ENCODE peak calls at places on chromosome 22, in ten cellular contexts. D, V, X, H, T, I, Z, S, L and O are unnamed samples.

GRCh38 chr22:44599084-44599483 is 101.1 kb upstream of the RTL6 start:
- DNase-seq in D (no peak), V (peak; percentile 29), X (peak; percentile 34), H (no peak), T (no peak), I (no peak), Z (no peak), S (no peak), L (no peak), O (no peak)

GRCh38 chr22:17917490-17917983 is 106.8 kb downstream of the MICAL3 start:
- DNase-seq in D (no peak), V (no peak), X (peak; percentile 73), H (peak; percentile 30), T (peak; percentile 57), I (peak; percentile 89), Z (peak; percentile 52), S (no peak), L (peak; percentile 91), O (no peak)

GRCh38 chr22:30947163-30947820 is 21.3 kb downstream of the MORC2 start:
- DNase-seq in D (no peak), V (no peak), X (no peak), H (peak; percentile 91), T (no peak), I (peak; percentile 37), Z (no peak), S (no peak), L (no peak), O (peak; percentile 59)

GRCh38 chr22:29840498-29840897 is 2.4 kb upstream of the ASCC2 start:
- DNase-seq in D (no peak), V (peak; percentile 38), X (no peak), H (peak; percentile 83), T (no peak), I (no peak), Z (no peak), S (no peak), L (peak; percentile 45), O (no peak)

GRCh38 chr22:22750335-22751042 is 106.1 kb downstream of the GGTLC2 start:
- DNase-seq in D (no peak), V (no peak), X (no peak), H (no peak), T (no peak), I (no peak), Z (no peak), S (no peak), L (no peak), O (no peak)

GRCh38 chr22:47996446-47996857 is 1234.0 kb downstream of the TBC1D22A start:
- DNase-seq in D (no peak), V (no peak), X (no peak), H (no peak), T (peak; percentile 56), I (peak; percentile 68), Z (no peak), S (no peak), L (no peak), O (no peak)

GRCh38 chr22:17919276-17920144 is 104.9 kb downstream of the MICAL3 start:
- DNase-seq in D (no peak), V (no peak), X (no peak), H (no peak), T (no peak), I (no peak), Z (peak; percentile 82), S (no peak), L (no peak), O (no peak)

GRCh38 chr22:29569011-29569678 is 11.8 kb downstream of the NIPSNAP1 start:
- DNase-seq in D (no peak), V (no peak), X (no peak), H (no peak), T (no peak), I (no peak), Z (no peak), S (no peak), L (peak; percentile 66), O (no peak)

GRCh38 chr22:30290679-30291333 is 1.5 kb upstream of the CASTOR1 start:
- DNase-seq in D (no peak), V (peak; percentile 82), X (peak; percentile 90), H (peak; percentile 73), T (no peak), I (peak; percentile 74), Z (peak; percentile 92), S (peak; percentile 38), L (no peak), O (peak; percentile 52)

GRCh38 chr22:40654522-40655167 is 18.1 kb upstream of the MRTFA start:
- DNase-seq in D (no peak), V (no peak), X (peak; percentile 83), H (peak; percentile 71), T (no peak), I (peak; percentile 37), Z (peak; percentile 73), S (peak; percentile 82), L (peak; percentile 32), O (peak; percentile 32)

DNA sequence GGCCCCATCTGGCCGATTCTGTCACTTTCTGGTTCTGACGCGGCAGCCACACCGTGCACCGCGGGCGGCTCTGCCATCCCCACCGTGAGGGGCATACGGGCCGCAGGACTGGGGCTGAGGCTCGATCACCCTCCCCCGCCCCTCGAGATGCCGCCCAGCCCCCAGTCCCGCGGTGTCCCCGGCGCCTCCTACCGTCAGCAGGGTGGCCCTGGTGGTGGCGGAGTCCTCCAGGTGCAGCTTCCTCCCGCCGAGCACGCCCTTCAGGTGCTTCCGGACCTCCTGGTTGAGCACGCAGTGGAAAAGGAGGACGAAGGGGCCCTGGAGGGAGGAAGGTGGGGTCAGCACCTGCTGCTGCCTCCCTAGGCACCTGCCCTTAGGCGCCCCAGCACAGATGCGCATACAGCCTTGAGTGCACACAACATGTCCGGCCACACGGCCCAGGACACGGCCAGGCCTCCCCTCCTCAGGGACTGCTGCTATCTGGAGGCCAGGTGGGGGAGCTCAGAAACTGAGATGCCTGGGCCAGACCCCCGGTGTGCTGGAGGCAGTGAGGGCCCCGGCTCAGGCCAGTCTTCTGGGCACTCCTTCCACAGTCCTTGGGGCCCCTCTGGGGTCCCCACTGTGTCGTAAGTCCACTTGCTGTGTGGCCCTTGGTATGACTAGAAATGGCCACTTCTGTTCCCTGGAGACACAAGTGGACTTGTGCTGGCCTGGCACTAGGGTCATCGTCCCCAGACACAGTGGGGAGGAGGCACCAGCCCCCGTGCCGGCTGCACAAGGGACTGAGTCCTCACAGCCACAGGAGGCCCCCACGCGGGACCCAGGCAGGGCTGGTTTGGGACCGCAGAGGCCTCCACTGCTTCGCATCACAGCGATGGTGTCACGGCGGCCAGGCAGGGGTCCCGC is 31.5 kb downstream of the TRMU start:
- DNase-seq in D (no peak), V (no peak), X (peak; percentile 49), H (no peak), T (no peak), I (peak; percentile 59), Z (peak; percentile 23), S (no peak), L (no peak), O (no peak)
- TF ChIP-seq CTCF in D (no peak), V (no peak), X (no peak), H (no peak), T (no peak), I (no peak), Z (no peak), S (no peak), L (no peak), O (no peak)

DNA sequence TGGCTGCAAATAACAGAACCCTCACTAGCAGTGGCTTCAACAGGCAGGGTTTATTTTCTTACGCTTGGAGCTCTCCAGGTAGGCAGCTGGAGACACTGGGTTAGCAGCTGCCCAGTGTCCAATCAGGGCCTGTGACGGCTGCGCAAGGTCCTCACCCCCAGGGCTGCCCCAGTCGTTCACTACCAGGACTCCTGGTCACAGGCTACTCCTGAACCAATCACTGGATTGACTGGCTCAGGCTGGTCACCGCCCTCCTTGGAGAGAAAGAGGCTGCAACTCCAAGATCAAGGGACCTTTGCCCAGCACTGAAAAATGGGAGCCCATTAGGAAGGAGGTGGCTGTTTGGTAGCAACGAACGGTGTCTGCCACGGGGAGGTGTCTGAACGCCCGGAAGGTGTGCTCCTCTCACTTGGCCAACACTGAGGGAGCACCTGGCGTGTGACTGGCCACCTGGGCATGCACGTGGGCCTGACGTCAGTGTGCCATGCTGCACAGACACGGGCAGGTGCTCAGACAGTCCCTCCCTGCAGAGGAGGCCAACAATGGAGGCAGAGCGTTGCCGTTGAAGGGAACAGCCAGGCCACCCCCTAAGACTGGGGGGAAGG is 5.1 kb downstream of the ARSA start:
- DNase-seq in D (no peak), V (no peak), X (no peak), H (peak; percentile 70), T (no peak), I (peak; percentile 93), Z (no peak), S (no peak), L (no peak), O (no peak)
- TF ChIP-seq CTCF in D (no peak), V (no peak), X (no peak), H (peak; percentile 19), T (no peak), I (no peak), Z (peak; percentile 5), S (no peak), L (no peak), O (no peak)

GRCh38 chr22:19645391-19645790 is 68.9 kb upstream of the SEPTIN5 start:
- DNase-seq in D (no peak), V (peak; percentile 19), X (no peak), H (no peak), T (no peak), I (no peak), Z (no peak), S (no peak), L (no peak), O (no peak)
- TF ChIP-seq CTCF in D (no peak), V (no peak), X (no peak), H (no peak), T (no peak), I (no peak), Z (no peak), S (no peak), L (peak; percentile 49), O (no peak)

GRCh38 chr22:49418943-49419342 is 408.7 kb downstream of the BRD1 start:
- DNase-seq in D (no peak), V (no peak), X (no peak), H (no peak), T (no peak), I (no peak), Z (no peak), S (no peak), L (no peak), O (no peak)

GRCh38 chr22:49417326-49417725 is 410.3 kb downstream of the BRD1 start:
- DNase-seq in D (no peak), V (no peak), X (no peak), H (no peak), T (no peak), I (no peak), Z (no peak), S (no peak), L (no peak), O (no peak)

GRCh38 chr22:49418341-49418894 is 409.3 kb downstream of the BRD1 start:
- DNase-seq in D (no peak), V (no peak), X (no peak), H (no peak), T (no peak), I (no peak), Z (no peak), S (no peak), L (no peak), O (no peak)

GRCh38 chr22:49419661-49420060 is 408.0 kb downstream of the BRD1 start:
- DNase-seq in D (no peak), V (no peak), X (no peak), H (no peak), T (no peak), I (no peak), Z (no peak), S (no peak), L (no peak), O (no peak)

DNA sequence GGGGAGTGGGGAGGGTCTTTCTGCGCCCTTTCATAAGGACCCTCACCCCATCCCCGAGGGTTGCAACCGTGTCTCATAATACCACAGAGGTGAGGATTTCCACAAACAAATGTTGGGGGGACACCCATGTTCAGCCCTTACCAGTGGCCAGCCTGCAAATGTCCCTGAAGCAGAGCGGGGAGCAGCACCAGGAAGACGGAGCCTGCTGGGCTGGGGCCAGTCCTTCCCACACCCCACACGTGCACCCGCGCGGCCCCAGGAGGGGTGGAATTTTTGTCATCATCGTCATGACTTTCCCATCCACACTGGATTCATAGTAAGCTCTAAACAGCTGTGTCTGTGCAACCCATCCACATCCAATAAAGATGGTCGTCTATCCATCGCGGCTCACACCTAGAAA is 409.8 kb downstream of the BRD1 start:
- DNase-seq in D (no peak), V (no peak), X (no peak), H (no peak), T (no peak), I (no peak), Z (no peak), S (no peak), L (no peak), O (no peak)
- TF ChIP-seq CTCF in D (no peak), V (no peak), X (no peak), H (no peak), T (no peak), I (no peak), Z (no peak), S (no peak), L (no peak), O (no peak)